ENCODE peak calls at places on chromosomes 11 and 22, in five cellular contexts. O is heart right ventricle, P is AG10803, Q is progenitor cell of endocrine pancreas, X is LoVo. G is an unnamed sample.

GRCh38 chr11:67178421-67178820 is 59.4 kb downstream of the KDM2A start:
- DNase-seq in O (no peak), P (no peak), Q (no peak), X (no peak), G (no peak)

GRCh38 chr11:363948-364761 is 5.1 kb upstream of the B4GALNT4 start:
- DNase-seq in O (no peak), P (peak), Q (peak), X (peak), G (peak)

GRCh38 chr11:118202599-118203422 is 22.0 kb downstream of the JAML start:
- DNase-seq in O (no peak), P (no peak), Q (no peak), X (peak), G (no peak)

GRCh38 chr11:66904055-66904454 is 47.2 kb downstream of the LRFN4 start:
- DNase-seq in O (no peak), P (no peak), Q (no peak), X (peak), G (no peak)

GRCh38 chr22:45579306-45579705 is 76.6 kb downstream of the FBLN1 start:
- DNase-seq in O (no peak), P (no peak), Q (no peak), X (no peak), G (no peak)

GRCh38 chr11:120563698-120564572 is 52.4 kb downstream of the GRIK4 start:
- DNase-seq in O (peak), P (no peak), Q (peak), X (no peak), G (no peak)

GRCh38 chr11:132977746-132978145 is 554.6 kb downstream of the OPCML start:
- DNase-seq in O (no peak), P (peak), Q (no peak), X (no peak), G (no peak)

GRCh38 chr11:73875840-73876239 is 806 bp downstream of the COA4 start:
- DNase-seq in O (no peak), P (no peak), Q (no peak), X (no peak), G (no peak)

GRCh38 chr11:27193434-27194225 is 153.0 kb downstream of the BBOX1 start:
- DNase-seq in O (no peak), P (no peak), Q (no peak), X (no peak), G (no peak)

GRCh38 chr11:73217131-73217809 is 811 bp upstream of the P2RY2 start:
- DNase-seq in O (no peak), P (no peak), Q (no peak), X (no peak), G (peak)

GRCh38 chr11:96303067-96303466 is 39.9 kb downstream of the MAML2 start:
- DNase-seq in O (no peak), P (peak), Q (no peak), X (peak), G (no peak)

GRCh38 chr11:64846998-64847666 is 2.7 kb upstream of the CDC42BPG start:
- DNase-seq in O (peak), P (peak), Q (peak), X (peak), G (peak)

GRCh38 chr11:126682590-126682989 is 318.0 kb downstream of the KIRREL3 start:
- DNase-seq in O (no peak), P (no peak), Q (no peak), X (no peak), G (no peak)

GRCh38 chr11:57800444-57801184 is 39.0 kb downstream of the CTNND1 start:
- DNase-seq in O (no peak), P (peak), Q (no peak), X (peak), G (no peak)

GRCh38 chr11:67351275-67352005 is 1.9 kb downstream of the POLD4 start:
- DNase-seq in O (peak), P (peak), Q (no peak), X (peak), G (no peak)

GRCh38 chr22:30313527-30314385 is 13.0 kb downstream of the TBC1D10A start:
- DNase-seq in O (no peak), P (no peak), Q (no peak), X (no peak), G (no peak)

G was measured in upper lobe of left lung.